ENCODE peak calls at places on chromosomes 11 and 22, in ten cellular contexts. One of them, this sample, is unnamed.

GRCh38 chr22:45235851-45236342 is 4.8 kb downstream of the KIAA0930 start:
- DNase-seq in gastrocnemius medialis: no peak
- DNase-seq in activated gamma-delta T cell treated with Interleukin-2 at 50 U/mL for 16 hours: no peak
- DNase-seq in mesothelial cell of epicardium: no peak
- DNase-seq in retinal pigment epithelial cell: no peak
- DNase-seq in cardiac muscle cell: no peak
- DNase-seq in Kasumi-1: no peak
- DNase-seq in AG20443: no peak
- DNase-seq in anterior cingulate cortex: no peak
- DNase-seq in hepatocyte: no peak
- DNase-seq in this sample: no peak

GRCh38 chr11:113876074-113876797 is 864 bp upstream of the USP28 start:
- DNase-seq in gastrocnemius medialis: no peak
- DNase-seq in activated gamma-delta T cell treated with Interleukin-2 at 50 U/mL for 16 hours: no peak
- DNase-seq in mesothelial cell of epicardium: no peak
- DNase-seq in retinal pigment epithelial cell: no peak
- DNase-seq in cardiac muscle cell: no peak
- DNase-seq in Kasumi-1: peak; percentile 27
- DNase-seq in AG20443: no peak
- DNase-seq in anterior cingulate cortex: no peak
- DNase-seq in hepatocyte: no peak
- DNase-seq in this sample: peak; percentile 70

GRCh38 chr11:35260342-35260985 is 121.5 kb downstream of the CD44 start:
- DNase-seq in gastrocnemius medialis: no peak
- DNase-seq in activated gamma-delta T cell treated with Interleukin-2 at 50 U/mL for 16 hours: no peak
- DNase-seq in mesothelial cell of epicardium: no peak
- DNase-seq in retinal pigment epithelial cell: no peak
- DNase-seq in cardiac muscle cell: no peak
- DNase-seq in Kasumi-1: no peak
- DNase-seq in AG20443: peak; percentile 81
- DNase-seq in anterior cingulate cortex: no peak
- DNase-seq in hepatocyte: peak; percentile 25
- DNase-seq in this sample: no peak

GRCh38 chr11:35367491-35367890 is 51.9 kb downstream of the SLC1A2 start:
- DNase-seq in gastrocnemius medialis: peak; percentile 49
- DNase-seq in activated gamma-delta T cell treated with Interleukin-2 at 50 U/mL for 16 hours: no peak
- DNase-seq in mesothelial cell of epicardium: no peak
- DNase-seq in retinal pigment epithelial cell: peak; percentile 87
- DNase-seq in cardiac muscle cell: no peak
- DNase-seq in Kasumi-1: no peak
- DNase-seq in AG20443: peak; percentile 61
- DNase-seq in anterior cingulate cortex: no peak
- DNase-seq in hepatocyte: peak; percentile 39
- DNase-seq in this sample: no peak

GRCh38 chr11:46918087-46918751 is at the start of gene LRP4:
- DNase-seq in gastrocnemius medialis: no peak
- DNase-seq in activated gamma-delta T cell treated with Interleukin-2 at 50 U/mL for 16 hours: peak; percentile 20
- DNase-seq in mesothelial cell of epicardium: peak; percentile 68
- DNase-seq in retinal pigment epithelial cell: no peak
- DNase-seq in cardiac muscle cell: peak; percentile 81
- DNase-seq in Kasumi-1: peak; percentile 49
- DNase-seq in AG20443: peak; percentile 72
- DNase-seq in anterior cingulate cortex: peak; percentile 43
- DNase-seq in hepatocyte: peak; percentile 68
- DNase-seq in this sample: no peak

GRCh38 chr11:5689551-5689983 is at the start of gene TRIM22:
- DNase-seq in gastrocnemius medialis: peak; percentile 23
- DNase-seq in activated gamma-delta T cell treated with Interleukin-2 at 50 U/mL for 16 hours: peak; percentile 34
- DNase-seq in mesothelial cell of epicardium: no peak
- DNase-seq in retinal pigment epithelial cell: peak; percentile 28
- DNase-seq in cardiac muscle cell: no peak
- DNase-seq in Kasumi-1: peak; percentile 87
- DNase-seq in AG20443: peak; percentile 71
- DNase-seq in anterior cingulate cortex: peak; percentile 8
- DNase-seq in hepatocyte: peak; percentile 32
- DNase-seq in this sample: peak; percentile 35

GRCh38 chr11:119910056-119910455 is 181.1 kb upstream of the NECTIN1 start:
- DNase-seq in gastrocnemius medialis: no peak
- DNase-seq in activated gamma-delta T cell treated with Interleukin-2 at 50 U/mL for 16 hours: no peak
- DNase-seq in mesothelial cell of epicardium: no peak
- DNase-seq in retinal pigment epithelial cell: no peak
- DNase-seq in cardiac muscle cell: no peak
- DNase-seq in Kasumi-1: no peak
- DNase-seq in AG20443: no peak
- DNase-seq in anterior cingulate cortex: no peak
- DNase-seq in hepatocyte: peak; percentile 12
- DNase-seq in this sample: no peak

GRCh38 chr11:75966546-75967287 is 151.7 kb downstream of the UVRAG start:
- DNase-seq in gastrocnemius medialis: no peak
- DNase-seq in activated gamma-delta T cell treated with Interleukin-2 at 50 U/mL for 16 hours: no peak
- DNase-seq in mesothelial cell of epicardium: no peak
- DNase-seq in retinal pigment epithelial cell: no peak
- DNase-seq in cardiac muscle cell: no peak
- DNase-seq in Kasumi-1: peak; percentile 48
- DNase-seq in AG20443: peak; percentile 55
- DNase-seq in anterior cingulate cortex: no peak
- DNase-seq in hepatocyte: peak; percentile 19
- DNase-seq in this sample: no peak

GRCh38 chr11:113994077-113994954 is 19.4 kb downstream of the HTR3A start:
- DNase-seq in gastrocnemius medialis: no peak
- DNase-seq in activated gamma-delta T cell treated with Interleukin-2 at 50 U/mL for 16 hours: peak; percentile 35
- DNase-seq in mesothelial cell of epicardium: no peak
- DNase-seq in retinal pigment epithelial cell: no peak
- DNase-seq in cardiac muscle cell: peak; percentile 36
- DNase-seq in Kasumi-1: peak; percentile 19
- DNase-seq in AG20443: peak; percentile 62
- DNase-seq in anterior cingulate cortex: no peak
- DNase-seq in hepatocyte: peak; percentile 34
- DNase-seq in this sample: no peak